ENCODE peak calls at places on chromosome 21, in four cellular contexts. R is CD4-positive, CD25-positive, alpha-beta regulatory T cell; D is CD4-positive, alpha-beta T cell; U is brain microvascular endothelial cell. W is an unnamed sample.

GRCh38 chr21:26447932-26448331 is 125.2 kb downstream of the CYYR1 start:
- DNase-seq in R (no peak), D (no peak), U (no peak), W (no peak)

GRCh38 chr21:42202321-42202720 is 16.6 kb upstream of the ABCG1 start:
- DNase-seq in R (no peak), D (no peak), U (no peak), W (no peak)

GRCh38 chr21:34639882-34640788 is 25.2 kb upstream of the RCAN1 start:
- DNase-seq in R (peak; percentile 30), D (no peak), U (no peak), W (no peak)

GRCh38 chr21:46619846-46620245 is 15.0 kb upstream of the S100B start:
- DNase-seq in R (no peak), D (no peak), U (peak; percentile 51), W (no peak)

GRCh38 chr21:45129231-45129923 is 55.0 kb downstream of the ADARB1 start:
- DNase-seq in R (no peak), D (no peak), U (no peak), W (no peak)

GRCh38 chr21:34523019-34523418 is 11.0 kb upstream of the KCNE1 start:
- DNase-seq in R (no peak), D (no peak), U (no peak), W (no peak)

GRCh38 chr21:29299046-29299905 is 554 bp downstream of the BACH1 start:
- DNase-seq in R (peak; percentile 67), D (peak; percentile 52), U (peak; percentile 61), W (no peak)

GRCh38 chr21:45826733-45827692 is 154.6 kb upstream of the COL6A1 start:
- DNase-seq in R (peak; percentile 4), D (no peak), U (no peak), W (no peak)

GRCh38 chr21:42188663-42189062 is 30.3 kb upstream of the ABCG1 start:
- DNase-seq in R (no peak), D (no peak), U (no peak), W (no peak)

GRCh38 chr21:45322231-45322959 is 34.7 kb upstream of the POFUT2 start:
- DNase-seq in R (peak; percentile 24), D (peak; percentile 32), U (no peak), W (no peak)

GRCh38 chr21:36306872-36307534 is 13.0 kb upstream of the MORC3 start:
- DNase-seq in R (no peak), D (no peak), U (no peak), W (no peak)

DNA sequence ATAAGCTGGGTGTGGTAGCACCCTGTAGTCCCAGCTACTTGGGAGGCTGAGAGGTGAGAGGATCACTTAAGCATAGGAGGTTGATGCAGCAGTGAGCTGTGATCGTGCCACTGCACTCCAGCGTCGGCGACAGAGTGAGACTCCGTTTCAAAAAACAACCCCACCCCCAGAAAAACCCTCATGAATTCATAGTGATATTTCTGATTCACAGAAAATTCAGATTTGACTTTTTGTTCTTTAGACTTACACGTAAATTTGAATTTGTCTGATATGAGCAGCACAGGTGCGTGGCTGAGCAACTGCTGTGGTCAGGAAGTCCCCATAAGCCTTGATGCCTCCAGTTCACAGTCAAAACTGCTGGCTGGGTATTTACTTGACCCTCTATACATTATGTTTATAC is 10.0 kb upstream of the MORC3 start:
- DNase-seq in R (peak; percentile 43), D (no peak), U (no peak), W (no peak)
- H3K27ac ChIP-seq in R (peak overlapping the region; percentile 44), D (no peak overlapping the region), U (no peak overlapping the region), W (no peak overlapping the region)

DNA sequence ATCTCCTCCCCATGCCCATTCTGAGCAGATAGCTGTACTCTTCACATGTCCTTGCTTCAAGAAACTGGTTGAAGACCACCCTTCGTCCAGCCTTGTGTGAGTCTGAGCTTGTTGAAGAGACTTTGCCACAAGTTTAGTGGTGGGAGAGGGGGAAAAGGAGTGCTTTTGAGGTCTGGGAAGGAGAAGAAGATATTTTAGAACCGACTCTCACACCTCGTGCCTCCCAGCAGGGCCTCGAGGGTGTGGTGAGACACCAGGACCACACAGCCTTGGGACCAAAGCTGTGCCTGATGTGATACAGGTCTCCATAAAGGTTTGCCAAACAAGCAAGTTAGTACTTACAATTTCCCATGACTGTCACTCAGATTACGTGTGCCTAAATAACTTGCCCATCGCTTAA is 201.8 kb downstream of the DYRK1A start:
- DNase-seq in R (no peak), D (no peak), U (no peak), W (no peak)
- H3K27ac ChIP-seq in R (no peak overlapping the region), D (no peak overlapping the region), U (no peak overlapping the region), W (no peak overlapping the region)

GRCh38 chr21:43645987-43646386 is 13.3 kb downstream of the HSF2BP start:
- DNase-seq in R (no peak), D (no peak), U (no peak), W (no peak)

GRCh38 chr21:43646550-43647260 is 12.6 kb downstream of the HSF2BP start:
- DNase-seq in R (peak; percentile 80), D (peak; percentile 76), U (peak; percentile 91), W (peak; percentile 78)

GRCh38 chr21:43643193-43643592 is 16.1 kb downstream of the HSF2BP start:
- DNase-seq in R (no peak), D (no peak), U (no peak), W (no peak)

GRCh38 chr21:43644609-43645008 is 14.7 kb downstream of the HSF2BP start:
- DNase-seq in R (no peak), D (no peak), U (peak; percentile 59), W (no peak)

GRCh38 chr21:43645414-43645891 is 13.8 kb downstream of the HSF2BP start:
- DNase-seq in R (no peak), D (no peak), U (peak; percentile 84), W (no peak)
- H3K27ac ChIP-seq in R (no peak overlapping the region), D (no peak overlapping the region), U (peak overlapping the region; percentile 65), W (no peak overlapping the region)

DNA sequence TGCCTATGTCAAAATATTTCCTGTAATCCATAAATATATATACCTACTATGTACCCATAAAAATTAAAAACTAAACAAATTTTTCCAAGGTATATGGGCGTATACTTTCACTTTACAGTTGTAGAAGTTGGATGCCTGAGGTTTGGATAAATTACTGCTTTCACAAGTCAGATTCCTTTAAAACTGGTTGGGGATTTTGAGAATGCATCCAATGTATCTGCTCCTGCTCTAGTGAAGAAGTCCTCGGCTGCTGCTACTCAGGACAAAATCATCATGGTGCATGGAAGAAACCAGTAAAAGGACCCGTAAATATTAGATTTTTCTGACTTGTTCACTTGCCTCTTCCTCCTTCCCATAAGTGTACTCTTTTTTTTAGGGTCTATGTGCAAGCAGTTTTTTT is 841.1 kb downstream of the USP25 start:
- DNase-seq in R (no peak), D (no peak), U (no peak), W (no peak)
- H3K27ac ChIP-seq in R (no peak overlapping the region), D (no peak overlapping the region), U (peak overlapping the region; percentile 51), W (no peak overlapping the region)

GRCh38 chr21:14866859-14867560 is 197.8 kb downstream of the NRIP1 start:
- DNase-seq in R (no peak), D (no peak), U (no peak), W (no peak)

GRCh38 chr21:14864211-14865021 is 200.4 kb downstream of the NRIP1 start:
- DNase-seq in R (peak; percentile 31), D (no peak), U (peak; percentile 85), W (peak; percentile 79)

GRCh38 chr21:14858309-14858708 is 206.5 kb downstream of the NRIP1 start:
- DNase-seq in R (no peak), D (no peak), U (no peak), W (no peak)

GRCh38 chr21:14862794-14863720 is 201.7 kb downstream of the NRIP1 start:
- DNase-seq in R (no peak), D (no peak), U (no peak), W (no peak)

DNA sequence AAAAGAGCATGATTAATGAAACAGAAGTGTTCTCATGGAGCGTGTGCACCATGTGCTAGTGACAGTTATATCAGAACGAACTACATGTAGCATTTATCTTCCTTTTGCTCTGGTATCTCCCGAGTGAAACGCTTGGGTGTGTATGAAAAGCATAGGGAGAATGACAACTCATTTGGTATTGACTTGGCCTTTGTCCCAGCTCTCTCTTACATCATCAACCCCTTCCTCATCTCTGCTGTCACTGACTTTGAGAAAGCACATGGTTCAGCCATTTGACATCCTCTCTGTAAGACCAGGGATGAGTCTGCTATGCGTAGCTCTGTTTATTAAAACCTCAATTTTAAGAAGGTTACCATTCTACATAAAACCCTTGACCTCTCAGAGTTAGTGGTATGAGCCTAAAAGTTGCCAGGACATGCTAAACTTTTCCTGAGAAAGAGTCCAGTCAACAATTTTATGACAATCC is 201.0 kb downstream of the NRIP1 start:
- DNase-seq in R (no peak), D (no peak), U (peak; percentile 29), W (no peak)
- H3K27ac ChIP-seq in R (no peak overlapping the region), D (no peak overlapping the region), U (peak overlapping the region; percentile 53), W (peak overlapping the region; percentile 81)

DNA sequence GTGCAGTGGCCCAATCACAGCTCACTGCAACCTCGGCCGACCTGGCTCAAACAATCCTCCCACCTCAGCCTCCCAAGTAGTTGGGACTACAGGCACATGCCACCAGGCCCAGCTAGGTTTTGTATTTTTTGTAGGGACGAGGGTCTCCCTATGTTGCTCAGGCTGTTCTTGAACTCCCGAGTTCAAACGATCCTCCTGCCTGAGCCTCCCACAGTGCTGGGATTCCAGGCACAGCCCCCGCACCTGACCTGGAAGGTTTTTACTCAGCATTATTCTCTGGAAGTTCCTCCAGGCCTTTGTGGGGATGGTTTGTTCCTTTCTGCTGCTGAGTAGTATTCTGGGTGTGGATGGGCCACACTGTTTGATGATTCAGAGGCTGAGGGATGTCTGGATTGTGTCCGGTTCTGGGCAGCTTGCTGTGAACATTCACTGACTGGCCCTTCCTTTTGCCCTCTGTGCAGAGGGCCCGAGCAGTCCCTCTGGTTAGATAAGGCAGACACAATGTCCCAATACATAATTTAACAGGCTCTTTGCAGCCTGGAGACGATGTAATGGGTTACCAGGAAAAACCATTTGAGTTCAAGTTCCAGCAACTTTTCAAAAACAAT is 6.0 kb upstream of the TRAPPC10 start:
- DNase-seq in R (no peak), D (no peak), U (peak; percentile 96), W (no peak)
- H3K27ac ChIP-seq in R (no peak overlapping the region), D (no peak overlapping the region), U (peak overlapping the region; percentile 93), W (peak overlapping the region; percentile 78)

DNA sequence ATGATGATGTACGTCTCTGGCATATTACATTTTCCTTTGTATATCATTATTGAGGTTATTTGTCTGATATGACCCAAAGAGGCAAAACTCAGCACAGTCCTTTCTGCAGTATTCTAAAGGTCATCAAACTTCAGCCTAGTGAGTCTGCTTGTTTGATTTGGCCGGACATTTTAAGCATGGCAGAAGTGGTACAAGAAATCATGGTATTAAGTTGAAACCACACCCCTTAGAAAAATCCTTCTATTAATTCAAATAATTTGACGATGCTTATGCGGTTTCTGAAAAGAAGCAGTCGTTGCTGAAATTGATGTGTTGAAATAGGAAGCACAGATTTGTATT is 5.1 kb downstream of the ETS2 start:
- DNase-seq in R (no peak), D (no peak), U (no peak), W (no peak)
- H3K27ac ChIP-seq in R (no peak overlapping the region), D (no peak overlapping the region), U (peak overlapping the region; percentile 52), W (no peak overlapping the region)

GRCh38 chr21:37232274-37233018 is 34.7 kb downstream of the VPS26C start:
- DNase-seq in R (no peak), D (no peak), U (no peak), W (no peak)
- H3K27ac ChIP-seq in R (no peak overlapping the region), D (no peak overlapping the region), U (no peak overlapping the region), W (no peak overlapping the region)

W was measured in substantia nigra.